ENCODE peak calls at places on chromosomes 16 and 17, in four cellular contexts. U is WTC11, Z is HepG2, X is K562. E is an unnamed sample.

GRCh38 chr17:64984776-64985521 is 65.7 kb upstream of the LRRC37A3 start:
- DNase-seq in U (no peak), Z (peak; percentile 58), X (peak; percentile 41), E (no peak)

GRCh38 chr16:71867934-71868333 is 16.0 kb downstream of the ZNF821 start:
- DNase-seq in U (no peak), Z (peak; percentile 21), X (no peak), E (no peak)

GRCh38 chr17:77164483-77165030 is 23.8 kb downstream of the SEC14L1 start:
- DNase-seq in U (no peak), Z (peak; percentile 43), X (peak; percentile 62), E (peak; percentile 50)

GRCh38 chr16:24255446-24256352 is at the start of gene CACNG3:
- DNase-seq in U (peak; percentile 96), Z (peak; percentile 37), X (peak; percentile 85), E (peak; percentile 37)

GRCh38 chr17:1936766-1937165 is 88.4 kb downstream of the RTN4RL1 start:
- DNase-seq in U (no peak), Z (no peak), X (no peak), E (no peak)

GRCh38 chr17:8470447-8471047 is 34.9 kb downstream of the NDEL1 start:
- DNase-seq in U (no peak), Z (no peak), X (no peak), E (no peak)

GRCh38 chr16:28210979-28211505 is 723 bp downstream of the XPO6 start:
- DNase-seq in U (peak; percentile 41), Z (peak; percentile 35), X (peak; percentile 82), E (peak; percentile 83)

GRCh38 chr17:81387235-81388060 is 7.8 kb upstream of the BAHCC1 start:
- DNase-seq in U (no peak), Z (no peak), X (peak; percentile 70), E (peak; percentile 75)

DNA sequence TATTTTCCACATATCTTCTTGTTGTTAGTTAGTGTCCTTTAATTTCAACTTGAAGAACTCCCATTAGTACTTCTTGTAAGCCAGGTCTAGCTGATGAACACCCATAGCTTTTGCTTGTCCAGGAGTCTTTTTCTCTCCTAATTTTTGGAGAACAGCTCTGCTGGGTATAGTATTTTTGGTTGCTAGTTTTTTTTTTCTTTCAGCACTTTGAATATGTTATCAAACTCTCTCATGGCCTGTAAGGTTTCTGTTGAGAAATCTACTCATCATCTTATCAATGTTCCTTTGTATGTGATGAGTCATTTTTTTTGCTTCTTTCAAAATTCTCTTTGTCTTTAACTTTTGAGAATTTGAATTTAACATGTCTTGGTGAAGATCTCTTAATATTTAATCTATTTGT is 31.8 kb upstream of the NKD1 start:
- DNase-seq in U (no peak), Z (no peak), X (no peak), E (no peak)
- TF ChIP-seq FOXJ3 in U (no peak), Z (no peak), X (no peak), E (no peak)

GRCh38 chr16:17070882-17071592 is 399.7 kb downstream of the XYLT1 start:
- DNase-seq in U (peak; percentile 27), Z (no peak), X (peak; percentile 27), E (no peak)
- TF ChIP-seq FOXJ3 in U (no peak), Z (no peak), X (no peak), E (no peak)

GRCh38 chr16:491225-491919 is 36.1 kb upstream of the CAPN15 start:
- DNase-seq in U (no peak), Z (no peak), X (peak; percentile 45), E (no peak)

GRCh38 chr16:496097-496886 is 31.2 kb upstream of the CAPN15 start:
- DNase-seq in U (no peak), Z (no peak), X (no peak), E (no peak)

GRCh38 chr16:497258-497657 is 30.3 kb upstream of the CAPN15 start:
- DNase-seq in U (no peak), Z (no peak), X (no peak), E (no peak)

GRCh38 chr16:492211-492875 is 35.2 kb upstream of the CAPN15 start:
- DNase-seq in U (no peak), Z (no peak), X (no peak), E (no peak)

GRCh38 chr16:495127-495748 is 32.3 kb upstream of the CAPN15 start:
- DNase-seq in U (peak; percentile 73), Z (peak; percentile 59), X (peak; percentile 64), E (peak; percentile 69)
- TF ChIP-seq FOXJ3 in U (no peak), Z (no peak), X (no peak), E (no peak)

GRCh38 chr16:86062271-86062965 is 163.5 kb downstream of the IRF8 start:
- DNase-seq in U (no peak), Z (no peak), X (no peak), E (no peak)

GRCh38 chr16:86061771-86062170 is 162.8 kb downstream of the IRF8 start:
- DNase-seq in U (no peak), Z (no peak), X (no peak), E (no peak)

GRCh38 chr16:86060381-86061317 is 161.7 kb downstream of the IRF8 start:
- DNase-seq in U (no peak), Z (no peak), X (no peak), E (no peak)

GRCh38 chr16:86061318-86061695 is 162.3 kb downstream of the IRF8 start:
- DNase-seq in U (no peak), Z (no peak), X (no peak), E (no peak)

DNA sequence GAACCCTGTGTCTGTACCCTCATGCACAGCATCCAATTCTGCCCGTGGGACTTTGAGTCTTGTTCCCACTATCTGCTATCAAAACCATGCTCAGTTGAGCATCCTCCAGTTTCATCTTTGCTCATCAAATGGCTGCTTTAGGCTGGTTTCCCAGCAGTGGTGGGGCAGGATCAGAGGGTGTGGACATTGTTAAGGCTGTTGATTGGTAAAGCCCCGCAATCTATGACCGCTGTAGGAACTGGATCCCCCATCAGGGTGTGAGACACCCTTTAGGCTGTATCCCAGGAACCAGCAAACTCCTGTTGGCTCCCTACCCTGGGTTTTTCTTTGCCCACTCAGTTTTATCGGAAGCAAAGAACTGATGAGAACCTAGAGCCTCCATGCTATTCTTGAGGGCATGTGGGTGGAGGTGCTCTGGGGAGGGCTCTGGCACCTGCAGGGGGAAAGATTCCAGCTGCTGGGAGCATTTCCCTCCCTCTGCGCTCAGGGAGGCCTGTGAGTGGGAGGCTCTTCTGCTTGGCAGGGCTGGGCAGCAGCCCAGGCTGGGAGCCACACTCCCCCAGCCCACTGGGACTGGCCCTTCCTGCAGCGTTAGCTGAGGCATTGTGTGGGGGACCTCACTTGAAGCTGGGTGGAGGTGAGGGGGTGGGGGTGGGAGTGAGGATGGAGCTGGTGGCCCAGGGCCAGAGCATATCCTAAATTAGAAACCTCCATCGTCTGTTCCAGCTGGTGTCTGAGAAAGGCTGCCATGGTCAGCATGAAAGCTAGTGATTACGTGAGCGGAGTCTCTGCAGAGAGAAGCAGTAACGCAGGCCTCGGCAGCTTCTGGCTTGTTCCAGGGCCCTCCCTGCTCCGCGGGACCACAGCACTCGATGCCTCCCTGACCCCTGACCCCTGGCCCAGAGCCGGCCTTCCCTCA is 160.6 kb downstream of the IRF8 start:
- DNase-seq in U (no peak), Z (no peak), X (no peak), E (no peak)
- TF ChIP-seq FOXJ3 in U (no peak), Z (no peak), X (no peak), E (no peak)

DNA sequence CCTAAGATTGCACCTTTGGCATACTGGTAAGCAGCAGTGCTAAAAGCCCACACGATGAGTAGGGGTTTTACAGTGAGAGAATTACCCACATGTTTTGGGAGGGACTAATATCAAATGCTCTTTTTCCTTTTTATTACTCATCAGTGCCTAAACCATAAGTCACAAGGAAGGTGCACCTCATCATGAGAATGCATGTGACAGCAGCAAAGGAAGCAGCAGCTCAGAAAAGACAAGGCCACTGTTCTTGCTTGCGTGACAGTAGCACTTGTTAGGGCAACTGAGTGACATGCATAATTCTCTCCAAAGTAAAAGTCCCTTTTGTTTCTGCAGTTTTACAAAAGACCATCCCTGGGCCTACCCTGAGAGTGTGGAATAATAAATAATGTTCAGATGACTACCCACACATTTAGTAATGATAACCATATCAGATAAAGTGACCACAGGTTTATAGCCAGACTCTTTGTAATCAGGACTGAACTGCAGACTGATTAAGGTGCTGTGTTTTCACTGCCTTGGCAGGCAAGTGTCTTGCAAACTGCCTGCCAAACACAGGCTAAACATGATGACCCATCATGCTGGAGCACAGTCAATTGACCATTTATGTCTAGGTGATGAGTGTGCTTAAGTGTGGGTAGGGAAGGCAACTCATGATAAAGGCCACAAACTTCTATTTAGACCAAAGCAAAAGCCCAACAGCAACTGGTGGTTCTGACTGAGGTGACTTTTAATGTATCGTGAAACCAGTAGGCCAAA is 1751.4 kb downstream of the TP53TG3F start:
- DNase-seq in U (no peak), Z (no peak), X (no peak), E (no peak)
- TF ChIP-seq FOXJ3 in U (no peak), Z (no peak), X (no peak), E (no peak)

DNA sequence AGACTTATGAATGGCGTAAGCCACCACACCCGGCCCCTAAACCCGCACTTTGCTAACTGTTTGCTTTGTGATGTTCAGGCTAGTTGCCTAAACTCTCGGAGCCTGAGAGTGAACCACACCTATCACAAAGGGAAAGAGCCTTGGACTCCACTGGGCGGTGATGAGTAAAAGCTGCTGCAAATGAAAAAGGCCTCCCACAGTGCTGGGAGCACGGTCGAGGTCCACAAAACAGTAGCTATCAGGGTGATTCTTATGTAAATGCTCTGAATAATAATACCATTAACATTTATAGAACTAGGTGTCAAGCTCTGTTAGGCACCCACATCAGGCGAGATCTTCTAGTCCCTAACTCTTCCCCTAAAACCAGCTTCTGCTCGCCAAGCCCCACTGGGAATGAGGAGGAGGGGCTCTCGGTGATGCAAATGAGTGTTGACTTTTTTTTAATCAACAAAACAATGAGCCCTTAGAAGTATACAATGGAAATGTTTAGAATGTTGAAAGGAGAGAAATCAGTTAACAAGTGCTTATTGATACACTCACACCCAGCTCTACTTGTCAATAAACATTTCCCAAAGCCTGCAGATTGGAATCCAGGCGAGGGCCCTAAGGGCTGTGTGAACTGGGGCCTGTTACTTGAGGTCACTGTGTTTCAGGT is 19.8 kb downstream of the FBRS start:
- DNase-seq in U (peak; percentile 72), Z (peak; percentile 25), X (no peak), E (no peak)
- TF ChIP-seq FOXJ3 in U (no peak), Z (no peak), X (no peak), E (no peak)

GRCh38 chr17:57440522-57441269 is 184.4 kb downstream of the MSI2 start:
- DNase-seq in U (peak; percentile 74), Z (peak; percentile 91), X (peak; percentile 77), E (peak; percentile 82)
- TF ChIP-seq FOXJ3 in U (no peak), Z (peak; percentile 64), X (no peak), E (no peak)

GRCh38 chr17:30318190-30318589 is 15.7 kb downstream of the TMIGD1 start:
- DNase-seq in U (no peak), Z (no peak), X (no peak), E (no peak)

GRCh38 chr17:30323895-30324319 is 9.9 kb downstream of the TMIGD1 start:
- DNase-seq in U (no peak), Z (no peak), X (peak; percentile 45), E (no peak)

GRCh38 chr17:30323262-30323894 is 10.5 kb downstream of the TMIGD1 start:
- DNase-seq in U (no peak), Z (no peak), X (no peak), E (no peak)

GRCh38 chr17:30324723-30325122 is 9.1 kb downstream of the TMIGD1 start:
- DNase-seq in U (no peak), Z (no peak), X (no peak), E (no peak)

DNA sequence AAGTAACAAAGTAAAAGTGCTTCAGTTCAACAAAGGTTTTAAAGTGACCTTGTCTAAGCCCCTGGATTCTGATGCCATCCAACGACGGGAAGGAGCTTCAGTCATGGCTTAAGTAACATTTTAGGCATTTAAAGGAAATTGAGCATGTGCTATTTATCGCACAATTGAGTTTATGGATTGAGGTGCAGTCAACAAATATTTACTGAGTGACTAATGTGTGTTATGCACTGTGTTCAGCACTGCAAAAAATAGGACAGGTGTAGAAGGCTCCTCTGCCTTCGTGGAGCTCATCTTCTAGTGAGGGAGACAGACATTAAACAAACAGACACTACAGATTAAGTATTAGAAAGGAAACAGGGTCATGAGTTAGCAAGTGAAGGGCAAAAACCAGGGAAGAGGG is 12.5 kb downstream of the TMIGD1 start:
- DNase-seq in U (no peak), Z (no peak), X (no peak), E (no peak)
- TF ChIP-seq FOXJ3 in U (no peak), Z (no peak), X (no peak), E (no peak)